ENCODE peak calls at places on chromosomes 16 and 17, in six cellular contexts. Z, O, F, X, W and C are unnamed samples.
A peak's percentile ranks its signal among the peaks of the same experiment; 100 is the strongest.

GRCh38 chr16:2803545-2804195 is 5.4 kb downstream of the PRSS41 start:
- DNase-seq in W (no peak), Z (no peak), X (no peak), F (no peak), O (no peak), C (no peak)

GRCh38 chr16:11613381-11614303 is 26.9 kb upstream of the LITAF start:
- DNase-seq in Z (no peak), F (no peak), O (peak; percentile 75), X (no peak), W (no peak), C (peak; percentile 94)

GRCh38 chr16:74606521-74607309 is at the start of gene GLG1:
- DNase-seq in W (peak; percentile 69), Z (peak; percentile 83), F (peak; percentile 67), O (peak; percentile 93), X (peak; percentile 77), C (peak; percentile 87)

GRCh38 chr17:20116683-20117309 is 107.6 kb downstream of the SPECC1 start:
- DNase-seq in X (peak; percentile 55), Z (peak; percentile 22), F (no peak), O (peak; percentile 52), W (no peak), C (peak; percentile 38)

GRCh38 chr17:61245706-61246135 is 153.9 kb upstream of the TBX2 start:
- DNase-seq in W (no peak), O (no peak), Z (no peak), F (no peak), X (no peak), C (no peak)

GRCh38 chr17:49225554-49226236 is 4.9 kb downstream of the PHOSPHO1 start:
- DNase-seq in O (no peak), W (no peak), Z (no peak), F (no peak), X (no peak), C (no peak)

GRCh38 chr17:71472809-71473789 is 647.7 kb upstream of the SOX9 start:
- DNase-seq in Z (peak; percentile 43), O (peak; percentile 64), F (peak; percentile 7), X (peak; percentile 67), W (peak; percentile 24), C (peak; percentile 63)

GRCh38 chr17:11330871-11331270 is 89.9 kb downstream of the SHISA6 start:
- DNase-seq in W (no peak), O (peak; percentile 42), X (peak; percentile 8), Z (no peak), F (no peak), C (no peak)

GRCh38 chr17:973053-973452 is 6.5 kb downstream of the NXN start:
- DNase-seq in W (no peak), Z (no peak), F (no peak), X (peak; percentile 15), O (peak; percentile 64), C (peak; percentile 99)

GRCh38 chr16:88049020-88049419 is 97.8 kb downstream of the BANP start:
- DNase-seq in W (no peak), O (no peak), F (no peak), Z (no peak), X (no peak), C (no peak)

GRCh38 chr17:40590742-40591141 is 25.5 kb upstream of the CCR7 start:
- DNase-seq in O (no peak), Z (no peak), F (no peak), X (no peak), W (no peak), C (no peak)

GRCh38 chr16:50844840-50845239 is 103.0 kb downstream of the CYLD start:
- DNase-seq in X (no peak), F (no peak), O (no peak), Z (no peak), W (no peak), C (no peak)

GRCh38 chr17:21512307-21513011 is 136.3 kb downstream of the KCNJ12 start:
- DNase-seq in X (no peak), W (no peak), F (no peak), O (no peak), Z (no peak), C (no peak)

GRCh38 chr16:14097182-14097951 is 26.2 kb downstream of the MRTFB start:
- DNase-seq in O (peak; percentile 58), W (no peak), X (no peak), Z (peak; percentile 8), F (no peak), C (peak; percentile 92)

GRCh38 chr17:27346228-27346899 is 52.5 kb downstream of the WSB1 start:
- DNase-seq in F (no peak), X (no peak), W (no peak), Z (no peak), O (no peak), C (no peak)

GRCh38 chr16:50645858-50646257 is 35.3 kb downstream of the SNX20 start:
- DNase-seq in W (no peak), F (no peak), X (no peak), O (no peak), Z (no peak), C (no peak)

GRCh38 chr17:2707721-2708584 is 3.6 kb downstream of the CLUH start:
- DNase-seq in F (no peak), X (no peak), W (no peak), O (peak; percentile 57), Z (no peak), C (no peak)

GRCh38 chr16:81752225-81752875 is 26.7 kb upstream of the PLCG2 start:
- DNase-seq in Z (no peak), W (no peak), O (no peak), X (no peak), F (no peak), C (no peak)

GRCh38 chr16:67862623-67863583 is 9.9 kb upstream of the EDC4 start:
- DNase-seq in W (no peak), O (peak; percentile 68), Z (peak; percentile 43), X (no peak), F (no peak), C (no peak)

GRCh38 chr17:51869387-51869786 is 289.1 kb downstream of the CA10 start:
- DNase-seq in W (no peak), X (no peak), F (no peak), Z (no peak), O (peak; percentile 44), C (peak; percentile 19)

GRCh38 chr17:50187741-50188520 is 13.5 kb downstream of the COL1A1 start:
- DNase-seq in Z (peak; percentile 70), X (no peak), O (no peak), F (no peak), W (no peak), C (no peak)

GRCh38 chr16:87924041-87924851 is 12.1 kb downstream of the CA5A start:
- DNase-seq in Z (no peak), W (no peak), X (peak; percentile 59), O (peak; percentile 93), F (no peak), C (peak; percentile 56)

GRCh38 chr16:88455610-88456355 is 2.7 kb downstream of the ZFPM1 start:
- DNase-seq in X (peak; percentile 7), F (peak; percentile 99), Z (no peak), W (no peak), O (peak; percentile 83), C (peak; percentile 43)

GRCh38 chr17:10463402-10463801 is 6.0 kb downstream of the MYH4 start:
- DNase-seq in Z (no peak), X (no peak), W (no peak), F (no peak), O (no peak), C (no peak)

GRCh38 chr17:31548709-31549108 is 157.2 kb downstream of the RAB11FIP4 start:
- DNase-seq in F (no peak), Z (no peak), X (no peak), W (no peak), O (no peak), C (no peak)

GRCh38 chr17:59545942-59546341 is 19.5 kb upstream of the DHX40 start:
- DNase-seq in F (no peak), W (no peak), O (no peak), Z (no peak), X (no peak), C (no peak)

GRCh38 chr17:4969551-4970231 is 2.1 kb upstream of the SPAG7 start:
- DNase-seq in Z (peak; percentile 57), W (no peak), F (no peak), O (peak; percentile 27), X (no peak), C (no peak)

GRCh38 chr16:30095166-30096078 is 591 bp downstream of the YPEL3 start:
- DNase-seq in O (no peak), F (no peak), W (no peak), Z (no peak), X (no peak), C (no peak)

GRCh38 chr16:75555707-75556512 is at the start of gene TMEM231:
- DNase-seq in X (peak; percentile 81), O (peak; percentile 94), F (peak; percentile 93), Z (peak; percentile 90), W (peak; percentile 75), C (peak; percentile 92)

GRCh38 chr17:62614142-62614541 is 13.3 kb upstream of the MRC2 start:
- DNase-seq in W (peak; percentile 84), O (peak; percentile 64), X (peak; percentile 9), F (no peak), Z (peak; percentile 78), C (no peak)

GRCh38 chr17:69335018-69335417 is 8.1 kb upstream of the ABCA5 start:
- DNase-seq in F (no peak), W (no peak), X (peak; percentile 18), O (peak; percentile 49), Z (peak; percentile 8), C (peak; percentile 51)

GRCh38 chr16:80377621-80378020 is 163.2 kb upstream of the DYNLRB2 start:
- DNase-seq in Z (no peak), O (no peak), F (no peak), X (no peak), W (no peak), C (no peak)

GRCh38 chr16:1538804-1539520 is 5.5 kb downstream of the TMEM204 start:
- DNase-seq in X (no peak), O (no peak), W (no peak), F (no peak), Z (no peak), C (no peak)

GRCh38 chr16:63365665-63366064 is 1329.4 kb upstream of the CDH8 start:
- DNase-seq in F (no peak), O (no peak), Z (no peak), X (no peak), W (no peak), C (no peak)

GRCh38 chr16:82945420-82946096 is 318.8 kb downstream of the CDH13 start:
- DNase-seq in X (no peak), W (no peak), F (no peak), Z (no peak), O (no peak), C (no peak)

GRCh38 chr17:72900542-72900941 is 191.9 kb downstream of the SLC39A11 start:
- DNase-seq in W (no peak), O (no peak), Z (no peak), F (no peak), X (no peak), C (no peak)